ENCODE peak calls at places on chromosomes 7 and 10, in five cellular contexts. V, Y, M, R and P are unnamed samples.
A peak's percentile ranks its signal among the peaks of the same experiment; 100 is the strongest.

GRCh38 chr7:33610918-33611317 is 294.4 kb upstream of the BMPER start:
- DNase-seq in V (no peak), M (no peak), R (no peak), Y (no peak), P (no peak)

GRCh38 chr7:81402227-81402626 is 367.6 kb downstream of the HGF start:
- DNase-seq in V (no peak), R (no peak), Y (no peak), M (no peak), P (peak; percentile 9)

GRCh38 chr7:65722361-65722792 is 150.5 kb upstream of the VKORC1L1 start:
- DNase-seq in Y (peak; percentile 42), R (peak; percentile 72), M (peak; percentile 7), V (peak; percentile 69), P (peak; percentile 56)

GRCh38 chr7:45182856-45183710 is 25.5 kb downstream of the RAMP3 start:
- DNase-seq in V (peak; percentile 8), R (no peak), M (no peak), Y (no peak), P (no peak)

GRCh38 chr10:131184503-131184902 is 127.0 kb downstream of the TCERG1L start:
- DNase-seq in V (no peak), Y (no peak), R (no peak), M (no peak), P (no peak)

GRCh38 chr7:47338031-47338430 is 243.9 kb downstream of the TNS3 start:
- DNase-seq in Y (no peak), R (no peak), M (no peak), V (no peak), P (peak; percentile 17)

GRCh38 chr10:78805176-78805575 is 263.6 kb upstream of the ZMIZ1 start:
- DNase-seq in V (no peak), R (no peak), M (no peak), Y (peak; percentile 68), P (no peak)

GRCh38 chr10:43843331-43844101 is 194.8 kb upstream of the ZNF32 start:
- DNase-seq in R (no peak), M (no peak), V (no peak), Y (peak; percentile 73), P (peak; percentile 40)

GRCh38 chr7:151680810-151681209 is 161.1 kb upstream of the RHEB start:
- DNase-seq in R (no peak), V (no peak), M (no peak), Y (peak; percentile 81), P (peak; percentile 86)

GRCh38 chr10:5641501-5641900 is 24.9 kb downstream of the ASB13 start:
- DNase-seq in Y (no peak), V (no peak), R (no peak), M (no peak), P (no peak)
- TF ChIP-seq CTCF in Y (no peak), V (no peak), R (no peak), M (no peak), P (no peak)

DNA sequence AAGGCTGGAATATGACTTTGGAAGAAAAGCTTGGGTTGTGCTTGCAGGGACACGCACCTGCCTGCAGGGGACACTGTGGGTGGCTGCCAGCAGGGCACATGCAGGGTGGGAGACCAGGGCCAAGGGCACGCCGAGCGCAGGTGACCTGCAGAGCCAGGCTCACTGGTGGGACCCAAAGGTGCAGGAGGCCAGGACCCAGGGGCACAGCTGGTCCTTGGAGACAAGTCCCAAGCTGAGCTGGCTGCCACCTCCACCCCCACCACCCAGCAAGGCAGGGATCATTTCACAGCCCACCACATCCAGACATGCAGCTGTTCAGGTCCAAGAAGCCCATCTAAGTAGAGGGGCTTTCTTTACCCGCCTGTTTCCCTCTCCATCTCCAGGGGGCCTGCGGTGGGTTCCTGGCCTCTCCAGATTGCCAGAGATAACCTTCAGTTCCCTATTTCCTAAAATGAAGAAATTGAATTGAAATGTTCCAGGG is 13.8 kb upstream of the CLIP2 start:
- DNase-seq in Y (no peak), V (no peak), R (no peak), M (no peak), P (no peak)
- TF ChIP-seq CTCF in Y (no peak), V (peak; percentile 43), R (peak; percentile 43), M (peak; percentile 62), P (peak; percentile 37)

GRCh38 chr7:84336741-84337140 is 142.2 kb upstream of the SEMA3A start:
- DNase-seq in M (no peak), Y (no peak), V (no peak), R (no peak), P (no peak)
- TF ChIP-seq CTCF in M (no peak), Y (no peak), V (no peak), R (no peak), P (no peak)

DNA sequence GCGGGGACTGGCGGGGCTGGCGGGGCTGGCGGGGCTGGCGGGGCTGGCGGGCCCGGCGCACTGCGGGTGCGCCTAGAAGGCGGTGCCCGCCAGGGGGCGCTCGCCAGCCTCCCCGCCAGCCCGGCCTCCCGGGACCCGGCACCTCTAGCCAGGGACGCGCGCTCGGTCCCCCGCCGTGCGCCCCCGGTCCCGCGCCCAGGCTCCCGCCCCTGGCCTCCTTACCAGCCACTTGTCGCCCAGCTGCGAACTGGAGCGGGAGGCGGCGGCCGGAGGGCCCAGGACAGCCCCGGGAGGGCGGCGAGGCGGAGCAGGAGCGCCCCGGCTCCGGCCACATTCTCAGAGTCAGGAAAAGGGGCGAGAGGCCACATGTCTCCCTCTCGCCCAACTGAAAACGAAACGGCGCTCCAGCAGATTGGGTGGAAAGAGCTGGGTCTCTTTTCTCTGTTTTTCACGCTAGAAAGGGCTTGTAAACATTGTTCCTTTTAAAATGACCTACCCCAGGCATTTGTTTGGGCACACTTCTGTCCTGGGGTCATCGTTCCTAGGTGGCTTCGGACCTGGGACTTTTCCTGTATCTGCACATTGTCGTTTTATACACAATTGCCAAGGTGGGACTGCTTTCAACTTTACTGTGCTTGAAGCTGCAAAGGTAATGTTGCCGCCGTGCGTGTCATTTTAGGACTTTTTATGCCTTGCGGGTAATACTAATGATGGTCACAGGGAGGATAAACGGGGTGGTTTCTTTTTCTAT is 378 bp upstream of the PRKCQ start:
- DNase-seq in M (no peak), R (peak; percentile 71), V (peak; percentile 70), Y (no peak), P (peak; percentile 55)
- TF ChIP-seq CTCF in M (peak; percentile 61), R (peak; percentile 17), V (no peak), Y (no peak), P (peak; percentile 60)

GRCh38 chr7:96417784-96418183 is 95.9 kb upstream of the SLC25A13 start:
- DNase-seq in R (no peak), M (no peak), Y (no peak), V (no peak), P (no peak)

GRCh38 chr7:96416599-96416998 is 94.7 kb upstream of the SLC25A13 start:
- DNase-seq in R (no peak), M (no peak), V (no peak), Y (no peak), P (no peak)

GRCh38 chr7:96414931-96415292 is 93.0 kb upstream of the SLC25A13 start:
- DNase-seq in Y (peak; percentile 42), V (peak; percentile 59), R (peak; percentile 63), M (peak; percentile 7), P (peak; percentile 73)

GRCh38 chr7:96418600-96418999 is 96.7 kb upstream of the SLC25A13 start:
- DNase-seq in Y (no peak), R (peak; percentile 59), V (no peak), M (no peak), P (no peak)

DNA sequence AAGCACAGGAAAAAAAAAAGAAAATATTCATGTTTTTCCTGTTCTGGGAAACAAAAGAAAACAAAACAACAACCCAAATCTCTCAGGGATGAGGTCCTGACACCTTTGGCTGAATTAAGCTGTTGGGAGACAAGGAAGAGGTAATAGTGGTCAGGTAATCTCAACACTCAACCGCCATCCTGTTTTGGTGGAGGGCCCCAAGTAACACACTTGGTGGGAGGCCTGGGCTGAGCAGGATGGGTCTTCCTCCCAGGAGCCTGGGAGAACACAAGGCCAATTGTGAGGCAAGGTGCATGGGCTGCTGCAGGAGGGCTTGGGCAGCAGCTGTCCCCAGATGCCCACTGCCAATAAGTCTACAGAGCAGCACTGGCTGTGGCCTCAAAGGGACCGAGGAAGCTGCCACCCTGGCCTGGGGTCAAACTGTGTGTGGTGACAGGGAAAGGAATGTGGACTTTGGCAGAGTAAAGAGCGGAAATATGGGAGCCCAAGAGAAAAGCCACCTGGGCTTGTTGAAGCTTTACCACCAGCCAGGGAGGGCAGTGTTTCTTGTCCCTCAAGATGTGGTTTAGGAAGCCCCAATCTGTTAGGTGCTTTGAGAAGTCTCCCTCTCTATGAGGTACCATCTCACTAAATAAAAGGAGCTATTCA is 93.5 kb upstream of the SLC25A13 start:
- DNase-seq in Y (no peak), M (no peak), V (no peak), R (no peak), P (no peak)
- TF ChIP-seq CTCF in Y (no peak), M (no peak), V (no peak), R (no peak), P (no peak)

DNA sequence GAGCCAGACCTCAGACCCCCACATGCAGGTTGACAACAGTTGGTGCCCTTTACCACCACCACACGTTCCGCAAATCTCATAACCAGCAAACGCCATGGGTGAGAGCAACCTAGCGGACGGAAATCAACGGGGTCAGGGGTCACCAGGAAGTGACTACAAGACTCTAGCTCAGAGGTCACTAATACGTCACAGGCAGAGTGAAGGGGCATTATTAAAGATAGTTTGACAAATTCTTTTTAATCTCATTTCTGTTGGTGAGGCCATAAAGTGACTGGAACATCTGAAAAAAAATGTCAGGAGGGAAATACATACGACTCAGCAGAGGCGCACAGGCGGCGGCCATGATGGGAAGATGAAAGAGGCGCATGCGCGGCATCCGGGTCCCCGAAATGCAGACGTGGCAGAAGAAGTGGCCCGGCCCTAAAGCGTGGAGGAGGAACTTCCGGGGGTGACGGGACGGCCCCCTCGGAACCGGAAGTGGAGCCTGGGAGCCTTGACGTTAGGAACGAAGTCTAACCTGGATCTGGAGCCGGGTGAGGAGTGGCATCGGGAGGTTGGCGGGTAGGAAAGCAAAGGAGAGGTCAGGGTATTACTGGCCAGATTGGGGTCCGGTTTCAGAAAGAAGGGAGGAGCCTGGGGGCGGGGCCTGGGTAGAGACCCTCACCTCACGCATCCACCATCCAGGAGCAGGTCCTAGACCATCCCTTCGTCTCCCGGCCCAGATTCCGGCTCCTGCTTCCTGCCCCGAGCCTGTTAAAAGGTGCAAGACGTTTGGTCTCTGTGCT is at the start of gene SEC24C:
- DNase-seq in M (peak; percentile 88), Y (peak; percentile 96), V (peak; percentile 98), R (peak; percentile 94), P (peak; percentile 97)
- TF ChIP-seq CTCF in M (no peak), Y (no peak), V (no peak), R (no peak), P (no peak)

GRCh38 chr10:176677-177076 is 41.4 kb downstream of the ZMYND11 start:
- DNase-seq in V (no peak), R (no peak), Y (no peak), M (no peak), P (no peak)

GRCh38 chr10:182441-183201 is 47.4 kb downstream of the ZMYND11 start:
- DNase-seq in R (no peak), M (no peak), V (no peak), Y (no peak), P (no peak)

GRCh38 chr10:178723-179122 is 43.5 kb downstream of the ZMYND11 start:
- DNase-seq in Y (no peak), R (no peak), V (no peak), M (no peak), P (no peak)

GRCh38 chr10:173741-174140 is 38.5 kb downstream of the ZMYND11 start:
- DNase-seq in V (no peak), M (no peak), R (no peak), Y (no peak), P (no peak)

GRCh38 chr10:178208-178607 is 43.0 kb downstream of the ZMYND11 start:
- DNase-seq in M (no peak), V (no peak), R (peak; percentile 34), Y (no peak), P (peak; percentile 34)
- TF ChIP-seq CTCF in M (peak; percentile 51), V (peak; percentile 50), R (peak; percentile 44), Y (no peak), P (peak; percentile 37)

GRCh38 chr7:40945788-40946187 is 757.1 kb downstream of the INHBA start:
- DNase-seq in V (no peak), Y (no peak), M (no peak), R (no peak), P (no peak)
- TF ChIP-seq CTCF in V (no peak), Y (no peak), M (no peak), R (no peak), P (no peak)